ENCODE peak calls at places on chromosomes 2 and 18, in five cellular contexts. B is CD4-positive, alpha-beta T cell; U is activated naive CD4-positive, alpha-beta T cell treated with anti-CD3 and anti-CD28 coated beads for 36 hours; T is germinal center; I is AG09309. Z is an unnamed sample.

GRCh38 chr2:160492401-160493226 is 993 bp downstream of the RBMS1 start:
- DNase-seq in T (peak; percentile 14), U (peak; percentile 62), B (peak; percentile 60), I (no peak), Z (peak; percentile 56)

GRCh38 chr2:113219525-113219888 is 45.7 kb downstream of the PSD4 start:
- DNase-seq in U (no peak), T (no peak), B (no peak), I (no peak), Z (no peak)

GRCh38 chr2:172350844-172351480 is 76.4 kb upstream of the ITGA6 start:
- DNase-seq in T (no peak), U (no peak), B (no peak), I (no peak), Z (no peak)

GRCh38 chr18:50757358-50757757 is 62.5 kb downstream of the MRO start:
- DNase-seq in T (no peak), I (no peak), U (no peak), B (no peak), Z (no peak)

GRCh38 chr18:8828300-8828699 is 122.9 kb downstream of the MTCL1 start:
- DNase-seq in T (no peak), U (no peak), B (no peak), I (no peak), Z (no peak)

GRCh38 chr2:24883946-24884345 is 36.1 kb downstream of the ADCY3 start:
- DNase-seq in U (no peak), B (no peak), I (no peak), T (no peak), Z (no peak)

GRCh38 chr2:10282621-10283105 is 20.0 kb upstream of the HPCAL1 start:
- DNase-seq in I (no peak), T (no peak), U (no peak), B (no peak), Z (no peak)

GRCh38 chr18:27794527-27794926 is 382.4 kb downstream of the CDH2 start:
- DNase-seq in U (no peak), T (no peak), B (no peak), I (no peak), Z (no peak)

GRCh38 chr2:130884013-130884412 is 47.3 kb downstream of the ARHGEF4 start:
- DNase-seq in U (no peak), B (no peak), T (no peak), I (no peak), Z (no peak)

GRCh38 chr2:234773129-234773528 is 178.7 kb upstream of the SH3BP4 start:
- DNase-seq in B (no peak), T (no peak), U (no peak), I (no peak), Z (no peak)

GRCh38 chr2:181915096-181915495 is 23.6 kb downstream of the ITPRID2 start:
- DNase-seq in T (no peak), I (no peak), U (no peak), B (no peak), Z (no peak)

GRCh38 chr2:102461188-102461587 is 11.8 kb upstream of the SLC9A4 start:
- DNase-seq in T (no peak), U (no peak), I (no peak), B (no peak), Z (no peak)

GRCh38 chr18:72652990-72653593 is 109.0 kb upstream of the CBLN2 start:
- DNase-seq in U (peak; percentile 71), T (no peak), I (no peak), B (no peak), Z (no peak)

GRCh38 chr2:112150851-112151250 is 12.7 kb downstream of the FBLN7 start:
- DNase-seq in B (no peak), U (no peak), T (no peak), I (no peak), Z (no peak)

GRCh38 chr2:235032949-235033348 is 81.1 kb downstream of the SH3BP4 start:
- DNase-seq in I (no peak), T (no peak), U (no peak), B (no peak), Z (no peak)

GRCh38 chr2:46831037-46831868 is 84.4 kb downstream of the MCFD2 start:
- DNase-seq in B (no peak), U (no peak), I (peak; percentile 97), T (no peak), Z (no peak)

GRCh38 chr18:42298744-42299685 is 344.0 kb downstream of the PIK3C3 start:
- DNase-seq in T (peak; percentile 46), B (peak; percentile 13), U (peak; percentile 79), I (peak; percentile 34), Z (peak; percentile 82)

GRCh38 chr2:219308142-219309093 is 783 bp downstream of the PTPRN start:
- DNase-seq in I (no peak), U (peak; percentile 80), T (peak; percentile 72), B (peak; percentile 62), Z (peak; percentile 35)

GRCh38 chr2:143333847-143334246 is 204.6 kb downstream of the ARHGAP15 start:
- DNase-seq in I (no peak), T (no peak), U (no peak), B (no peak), Z (no peak)

GRCh38 chr18:79523738-79524180 is 128.0 kb downstream of the NFATC1 start:
- DNase-seq in I (no peak), T (peak; percentile 75), B (peak; percentile 56), U (peak; percentile 92), Z (no peak)

GRCh38 chr2:102180687-102180999 is 6.2 kb upstream of the IL1RL2 start:
- DNase-seq in B (no peak), T (no peak), U (no peak), I (no peak), Z (no peak)

GRCh38 chr18:48997985-48998831 is 47.4 kb upstream of the SMAD7 start:
- DNase-seq in T (no peak), B (no peak), I (peak; percentile 92), U (no peak), Z (no peak)

GRCh38 chr2:164903214-164903613 is 52.1 kb downstream of the SLC38A11 start:
- DNase-seq in B (no peak), I (peak; percentile 40), T (no peak), U (no peak), Z (peak; percentile 54)

GRCh38 chr2:6667326-6667725 is 198.4 kb downstream of the CMPK2 start:
- DNase-seq in T (no peak), U (no peak), I (no peak), B (no peak), Z (no peak)

GRCh38 chr2:62216616-62217015 is 20.7 kb downstream of the B3GNT2 start:
- DNase-seq in T (no peak), U (peak; percentile 30), I (peak; percentile 92), B (no peak), Z (no peak)

GRCh38 chr2:119011162-119011909 is 69.3 kb downstream of the MARCO start:
- DNase-seq in B (no peak), I (no peak), U (no peak), T (peak; percentile 29), Z (peak; percentile 51)

GRCh38 chr2:151315381-151315903 is 26.0 kb upstream of the NMI start:
- DNase-seq in I (no peak), T (no peak), B (no peak), U (no peak), Z (no peak)

GRCh38 chr2:138829326-138829725 is 49.1 kb upstream of the NXPH2 start:
- DNase-seq in B (peak; percentile 8), T (no peak), I (no peak), U (peak; percentile 55), Z (peak; percentile 43)

GRCh38 chr2:120710256-120710655 is 25.4 kb upstream of the GLI2 start:
- DNase-seq in U (no peak), I (peak; percentile 24), T (no peak), B (no peak), Z (no peak)

GRCh38 chr18:66168834-66169233 is 418.0 kb downstream of the CDH7 start:
- DNase-seq in U (no peak), B (no peak), T (no peak), I (no peak), Z (no peak)

GRCh38 chr2:121294881-121295840 is 10.2 kb upstream of the TFCP2L1 start:
- DNase-seq in T (no peak), U (no peak), B (no peak), I (no peak), Z (no peak)

GRCh38 chr2:65407240-65407639 is 25.2 kb downstream of the SPRED2 start:
- DNase-seq in B (no peak), I (no peak), U (no peak), T (no peak), Z (no peak)

GRCh38 chr2:196967126-196967525 is 40.6 kb upstream of the PGAP1 start:
- DNase-seq in U (no peak), B (no peak), T (no peak), I (no peak), Z (no peak)

GRCh38 chr2:65553504-65554074 is 121.2 kb upstream of the SPRED2 start:
- DNase-seq in U (no peak), B (no peak), I (no peak), T (no peak), Z (no peak)

GRCh38 chr18:29962579-29962978 is 1080.0 kb downstream of the DSC3 start:
- DNase-seq in B (no peak), T (no peak), U (no peak), I (no peak), Z (no peak)